ENCODE peak calls at places on chromosomes 7 and 10, in ten cellular contexts. J is upper lobe of right lung; Q is Panc1; U is GM04503; P is MG63; T is activated CD8-positive, alpha-beta memory T cell treated with anti-CD3 and anti-CD28 coated beads, Interleukin-2, amount 50 U/mL, for 48 hours; C is cerebellar cortex; G is NCI-H1092; Z is iPS-NIHi11; S is mucosa of gallbladder. Y is an unnamed sample.

GRCh38 chr10:38174341-38174740 is 80.2 kb downstream of the ZNF37A start:
- DNase-seq in J (no peak), Q (no peak), U (no peak), P (no peak), T (no peak), C (no peak), G (no peak), Z (no peak), S (no peak), Y (no peak)

GRCh38 chr7:73978681-73979563 is 49.1 kb upstream of the ELN start:
- DNase-seq in J (peak; percentile 81), Q (peak; percentile 2), U (peak; percentile 27), P (peak; percentile 45), T (peak; percentile 59), C (peak; percentile 22), G (peak; percentile 7), Z (peak; percentile 87), S (peak; percentile 77), Y (no peak)

GRCh38 chr7:135803143-135803542 is 54.5 kb upstream of the FAM180A start:
- DNase-seq in J (no peak), Q (no peak), U (no peak), P (no peak), T (no peak), C (no peak), G (no peak), Z (no peak), S (no peak), Y (no peak)

GRCh38 chr7:18541189-18541870 is 45.8 kb downstream of the HDAC9 start:
- DNase-seq in J (no peak), Q (no peak), U (peak; percentile 96), P (peak; percentile 89), T (no peak), C (peak; percentile 74), G (peak; percentile 14), Z (peak; percentile 31), S (peak; percentile 68), Y (peak; percentile 3)

GRCh38 chr7:1992554-1992953 is 240.2 kb downstream of the MAD1L1 start:
- DNase-seq in J (no peak), Q (no peak), U (no peak), P (no peak), T (no peak), C (no peak), G (no peak), Z (no peak), S (no peak), Y (no peak)

GRCh38 chr10:828191-828590 is 103.3 kb downstream of the LARP4B start:
- DNase-seq in J (no peak), Q (no peak), U (no peak), P (no peak), T (no peak), C (no peak), G (no peak), Z (no peak), S (no peak), Y (no peak)

GRCh38 chr7:29469984-29470557 is 93.6 kb upstream of the PRR15 start:
- DNase-seq in J (no peak), Q (no peak), U (no peak), P (no peak), T (no peak), C (no peak), G (no peak), Z (no peak), S (no peak), Y (no peak)

GRCh38 chr7:92682767-92683539 is 92.8 kb upstream of the FAM133B start:
- DNase-seq in J (no peak), Q (no peak), U (no peak), P (no peak), T (no peak), C (no peak), G (no peak), Z (no peak), S (no peak), Y (no peak)

GRCh38 chr10:57657164-57657765 is 610.4 kb downstream of the IPMK start:
- DNase-seq in J (no peak), Q (peak; percentile 48), U (peak; percentile 2), P (peak; percentile 11), T (peak; percentile 54), C (peak; percentile 40), G (peak; percentile 28), Z (peak; percentile 78), S (peak; percentile 41), Y (peak; percentile 6)

GRCh38 chr10:48811461-48811860 is 126.8 kb downstream of the WDFY4 start:
- DNase-seq in J (no peak), Q (no peak), U (no peak), P (peak; percentile 45), T (no peak), C (no peak), G (no peak), Z (no peak), S (no peak), Y (no peak)

GRCh38 chr10:131769691-131770090 is 131.1 kb upstream of the PPP2R2D start:
- DNase-seq in J (no peak), Q (no peak), U (no peak), P (no peak), T (no peak), C (peak; percentile 8), G (no peak), Z (no peak), S (no peak), Y (no peak)

GRCh38 chr7:151689196-151689971 is 169.7 kb upstream of the RHEB start:
- DNase-seq in J (no peak), Q (no peak), U (no peak), P (peak; percentile 36), T (no peak), C (peak; percentile 38), G (peak; percentile 89), Z (no peak), S (peak; percentile 87), Y (peak; percentile 77)

GRCh38 chr7:14389052-14389988 is 399.9 kb upstream of the ETV1 start:
- DNase-seq in J (no peak), Q (no peak), U (no peak), P (no peak), T (no peak), C (no peak), G (peak; percentile 97), Z (no peak), S (peak; percentile 14), Y (no peak)

GRCh38 chr10:103451091-103451801 is 924 bp downstream of the CALHM2 start:
- DNase-seq in J (peak; percentile 82), Q (no peak), U (peak; percentile 47), P (peak; percentile 72), T (peak; percentile 76), C (peak; percentile 26), G (no peak), Z (peak; percentile 64), S (peak; percentile 42), Y (no peak)

GRCh38 chr10:28668363-28669226 is 8.7 kb upstream of the BAMBI start:
- DNase-seq in J (peak; percentile 78), Q (no peak), U (no peak), P (peak; percentile 73), T (peak; percentile 71), C (no peak), G (peak; percentile 65), Z (peak; percentile 70), S (peak; percentile 26), Y (no peak)

GRCh38 chr10:24723386-24723787 is 300 bp downstream of the ARHGAP21 start:
- DNase-seq in J (no peak), Q (no peak), U (no peak), P (no peak), T (peak; percentile 71), C (no peak), G (no peak), Z (peak; percentile 76), S (peak; percentile 16), Y (no peak)

GRCh38 chr7:151987748-151988529 is 31.7 kb downstream of the GALNTL5 start:
- DNase-seq in J (no peak), Q (no peak), U (no peak), P (peak; percentile 22), T (no peak), C (peak; percentile 46), G (no peak), Z (peak; percentile 29), S (no peak), Y (no peak)

GRCh38 chr10:132713421-132714095 is 72.4 kb downstream of the NKX6-2 start:
- DNase-seq in J (no peak), Q (no peak), U (no peak), P (no peak), T (no peak), C (no peak), G (no peak), Z (peak; percentile 72), S (no peak), Y (no peak)

GRCh38 chr10:95247200-95247880 is 43.5 kb downstream of the PDLIM1 start:
- DNase-seq in J (no peak), Q (no peak), U (peak; percentile 75), P (no peak), T (no peak), C (no peak), G (no peak), Z (no peak), S (no peak), Y (no peak)

GRCh38 chr7:102912742-102913141 is at the start of gene LRRC17:
- DNase-seq in J (no peak), Q (no peak), U (no peak), P (no peak), T (no peak), C (no peak), G (peak; percentile 91), Z (peak; percentile 56), S (no peak), Y (no peak)

GRCh38 chr7:141074162-141074989 is 512 bp downstream of the TMEM178B start:
- DNase-seq in J (peak; percentile 65), Q (no peak), U (no peak), P (no peak), T (peak; percentile 62), C (peak; percentile 44), G (peak; percentile 57), Z (peak; percentile 37), S (no peak), Y (peak; percentile 3)

GRCh38 chr7:92451645-92452044 is 4.4 kb downstream of the GATAD1 start:
- DNase-seq in J (no peak), Q (no peak), U (no peak), P (no peak), T (no peak), C (no peak), G (no peak), Z (no peak), S (no peak), Y (no peak)

GRCh38 chr10:132939378-132939955 is 2.9 kb downstream of the CFAP46 start:
- DNase-seq in J (peak; percentile 51), Q (no peak), U (no peak), P (no peak), T (no peak), C (no peak), G (no peak), Z (no peak), S (no peak), Y (no peak)

GRCh38 chr10:60994128-60994527 is 50.1 kb upstream of the RHOBTB1 start:
- DNase-seq in J (no peak), Q (no peak), U (no peak), P (no peak), T (no peak), C (no peak), G (no peak), Z (no peak), S (no peak), Y (no peak)

GRCh38 chr7:108109216-108109908 is 20.8 kb downstream of the LAMB4 start:
- DNase-seq in J (no peak), Q (no peak), U (no peak), P (no peak), T (no peak), C (peak; percentile 3), G (peak; percentile 38), Z (peak; percentile 33), S (no peak), Y (no peak)

GRCh38 chr7:123537026-123537642 is 2.7 kb upstream of the IQUB start:
- DNase-seq in J (no peak), Q (no peak), U (no peak), P (no peak), T (no peak), C (peak; percentile 74), G (no peak), Z (no peak), S (no peak), Y (no peak)

GRCh38 chr10:2978111-2978510 is 89.2 kb upstream of the PFKP start:
- DNase-seq in J (no peak), Q (peak; percentile 64), U (no peak), P (no peak), T (no peak), C (peak; percentile 76), G (peak; percentile 73), Z (peak; percentile 49), S (no peak), Y (no peak)